ENCODE peak calls at places on chromosomes 13 and 19, in six cellular contexts. One of them, this sample, is unnamed.

GRCh38 chr13:105426454-105426853 is 1109.0 kb downstream of the EFNB2 start:
- DNase-seq in glomerular endothelial cell: no peak
- DNase-seq in mucosa of descending colon: no peak
- DNase-seq in K562: no peak
- DNase-seq in HuH-7: no peak
- DNase-seq in AG04450: no peak
- DNase-seq in this sample: no peak

GRCh38 chr13:110447058-110447511 is 114.4 kb downstream of the RAB20 start:
- DNase-seq in glomerular endothelial cell: no peak
- DNase-seq in mucosa of descending colon: no peak
- DNase-seq in K562: no peak
- DNase-seq in HuH-7: no peak
- DNase-seq in AG04450: no peak
- DNase-seq in this sample: no peak

GRCh38 chr13:40406405-40407138 is 259.9 kb downstream of the FOXO1 start:
- DNase-seq in glomerular endothelial cell: peak; percentile 68
- DNase-seq in mucosa of descending colon: no peak
- DNase-seq in K562: no peak
- DNase-seq in HuH-7: no peak
- DNase-seq in AG04450: peak; percentile 30
- DNase-seq in this sample: no peak

GRCh38 chr19:41319500-41320184 is 9.7 kb downstream of the CCDC97 start:
- DNase-seq in glomerular endothelial cell: no peak
- DNase-seq in mucosa of descending colon: no peak
- DNase-seq in K562: no peak
- DNase-seq in HuH-7: no peak
- DNase-seq in AG04450: no peak
- DNase-seq in this sample: no peak

GRCh38 chr19:47417107-47417745 is 2.1 kb downstream of the MEIS3 start:
- DNase-seq in glomerular endothelial cell: no peak
- DNase-seq in mucosa of descending colon: no peak
- DNase-seq in K562: no peak
- DNase-seq in HuH-7: no peak
- DNase-seq in AG04450: no peak
- DNase-seq in this sample: no peak

GRCh38 chr13:51148223-51148951 is 37.3 kb upstream of the C13orf42 start:
- DNase-seq in glomerular endothelial cell: peak; percentile 23
- DNase-seq in mucosa of descending colon: no peak
- DNase-seq in K562: no peak
- DNase-seq in HuH-7: no peak
- DNase-seq in AG04450: no peak
- DNase-seq in this sample: no peak

GRCh38 chr19:49064768-49065611 is at the start of gene NTF4:
- DNase-seq in glomerular endothelial cell: no peak
- DNase-seq in mucosa of descending colon: no peak
- DNase-seq in K562: peak; percentile 74
- DNase-seq in HuH-7: peak; percentile 79
- DNase-seq in AG04450: no peak
- DNase-seq in this sample: peak; percentile 27

GRCh38 chr13:81171065-81171647 is 830.2 kb upstream of the SPRY2 start:
- DNase-seq in glomerular endothelial cell: peak; percentile 5
- DNase-seq in mucosa of descending colon: no peak
- DNase-seq in K562: peak; percentile 6
- DNase-seq in HuH-7: no peak
- DNase-seq in AG04450: no peak
- DNase-seq in this sample: peak; percentile 15

GRCh38 chr19:50568321-50569022 is at the start of gene LRRC4B:
- DNase-seq in glomerular endothelial cell: no peak
- DNase-seq in mucosa of descending colon: no peak
- DNase-seq in K562: peak; percentile 76
- DNase-seq in HuH-7: peak; percentile 7
- DNase-seq in AG04450: no peak
- DNase-seq in this sample: no peak